ENCODE peak calls at places on chromosomes 3 and 15, in six cellular contexts. S, A, H, V, W and E are unnamed samples.

GRCh38 chr15:38652183-38652794 is 87.7 kb upstream of the RASGRP1 start:
- DNase-seq in H (no peak), A (no peak), S (no peak), V (no peak), W (no peak), E (no peak)

GRCh38 chr3:14458434-14459280 is 56.3 kb downstream of the SLC6A6 start:
- DNase-seq in H (no peak), V (no peak), S (no peak), W (no peak), A (no peak), E (no peak)

GRCh38 chr3:26437678-26438077 is 184.9 kb upstream of the LRRC3B start:
- DNase-seq in S (no peak), H (no peak), A (no peak), V (no peak), W (no peak), E (no peak)

GRCh38 chr3:194757629-194758028 is 71.9 kb downstream of the FAM43A start:
- DNase-seq in H (no peak), A (no peak), V (no peak), S (no peak), W (no peak), E (no peak)

GRCh38 chr3:140416686-140417085 is 261.2 kb upstream of the TRIM42 start:
- DNase-seq in S (no peak), V (no peak), W (no peak), H (no peak), A (no peak), E (no peak)

GRCh38 chr15:60343221-60343970 is 54.4 kb downstream of the ANXA2 start:
- DNase-seq in V (no peak), S (no peak), A (no peak), W (no peak), H (no peak), E (no peak)

GRCh38 chr15:66827039-66827697 is 125.1 kb downstream of the SMAD6 start:
- DNase-seq in V (no peak), H (no peak), A (no peak), S (no peak), W (no peak), E (peak; percentile 60)

GRCh38 chr3:48623851-48624547 is 2.4 kb upstream of the TMEM89 start:
- DNase-seq in W (no peak), V (no peak), S (no peak), H (no peak), A (no peak), E (peak; percentile 46)

GRCh38 chr3:70248856-70249255 is 63.6 kb downstream of the MDFIC2 start:
- DNase-seq in W (no peak), V (no peak), A (no peak), H (no peak), S (no peak), E (no peak)

GRCh38 chr15:101193781-101194180 is 58.1 kb downstream of the CHSY1 start:
- DNase-seq in H (no peak), A (no peak), W (no peak), S (no peak), V (no peak), E (no peak)

GRCh38 chr3:187360523-187361060 is 7.6 kb upstream of the RTP4 start:
- DNase-seq in W (no peak), V (no peak), A (peak; percentile 64), H (no peak), S (no peak), E (no peak)

GRCh38 chr3:36823806-36824205 is 59.5 kb upstream of the DCLK3 start:
- DNase-seq in S (no peak), V (no peak), H (no peak), W (no peak), A (no peak), E (no peak)

GRCh38 chr3:5038243-5038642 is 59.0 kb downstream of the BHLHE40 start:
- DNase-seq in H (no peak), S (peak; percentile 32), V (no peak), A (no peak), W (no peak), E (no peak)

GRCh38 chr3:47984089-47984759 is 32.0 kb downstream of the MAP4 start:
- DNase-seq in H (no peak), W (no peak), V (no peak), S (no peak), A (no peak), E (no peak)

GRCh38 chr3:128573707-128574162 is 76.9 kb downstream of the RPN1 start:
- DNase-seq in W (no peak), V (no peak), S (no peak), A (no peak), H (peak; percentile 20), E (no peak)

GRCh38 chr3:186705882-186706780 is 11.0 kb upstream of the KNG1 start:
- DNase-seq in S (peak; percentile 49), W (no peak), A (no peak), H (peak; percentile 61), V (peak; percentile 38), E (no peak)

GRCh38 chr3:108862865-108863798 is 40.5 kb downstream of the TRAT1 start:
- DNase-seq in S (no peak), H (peak; percentile 44), V (no peak), A (no peak), W (no peak), E (no peak)

GRCh38 chr3:177262396-177262795 is 65.1 kb upstream of the TBL1XR1 start:
- DNase-seq in W (no peak), S (no peak), A (peak; percentile 48), H (no peak), V (no peak), E (peak; percentile 44)

GRCh38 chr3:58038675-58039302 is 30.6 kb downstream of the FLNB start:
- DNase-seq in V (no peak), S (no peak), W (no peak), A (no peak), H (no peak), E (no peak)

GRCh38 chr3:78879516-78879860 is 888.3 kb downstream of the ROBO1 start:
- DNase-seq in W (no peak), H (no peak), S (no peak), A (no peak), V (no peak), E (peak; percentile 41)

GRCh38 chr3:167030059-167030458 is 350.0 kb downstream of the ZBBX start:
- DNase-seq in A (no peak), H (no peak), W (no peak), V (no peak), S (no peak), E (no peak)

GRCh38 chr15:91950631-91951384 is 97.3 kb downstream of the SLCO3A1 start:
- DNase-seq in A (no peak), H (no peak), V (no peak), W (no peak), S (no peak), E (no peak)

GRCh38 chr15:60912984-60913697 is 316.0 kb downstream of the RORA start:
- DNase-seq in S (no peak), H (peak; percentile 25), W (no peak), A (peak; percentile 25), V (no peak), E (no peak)

GRCh38 chr3:61452536-61452991 is 108.8 kb upstream of the PTPRG start:
- DNase-seq in V (no peak), H (no peak), S (no peak), W (no peak), A (no peak), E (no peak)

GRCh38 chr3:98971183-98971681 is 69.7 kb upstream of the DCBLD2 start:
- DNase-seq in S (no peak), V (no peak), W (no peak), A (no peak), H (no peak), E (no peak)